ENCODE peak calls at places on chromosomes 11 and 22, in four cellular contexts. One of them, this sample, is unnamed. For H3K36me3 and H3K4me1, the result is how much of the 10 kb centered on the place peaks cover.

GRCh38 chr22:48309115-48309705 is 1518.5 kb downstream of the BRD1 start:
- DNase-seq in CD4-positive, CD25-positive, alpha-beta regulatory T cell: no peak
- DNase-seq in hepatocyte: no peak
- DNase-seq in transverse colon: no peak
- DNase-seq in this sample: no peak

GRCh38 chr22:37231406-37232139 is 12.5 kb downstream of the RAC2 start:
- DNase-seq in CD4-positive, CD25-positive, alpha-beta regulatory T cell: peak
- DNase-seq in hepatocyte: no peak
- DNase-seq in transverse colon: peak
- DNase-seq in this sample: no peak

GRCh38 chr11:6640036-6640984 is 15.3 kb downstream of the DCHS1 start:
- DNase-seq in CD4-positive, CD25-positive, alpha-beta regulatory T cell: no peak
- DNase-seq in transverse colon: no peak
- DNase-seq in hepatocyte: no peak
- DNase-seq in this sample: no peak

GRCh38 chr11:76493626-76494539 is 49.1 kb downstream of the EMSY start:
- DNase-seq in transverse colon: peak
- DNase-seq in CD4-positive, CD25-positive, alpha-beta regulatory T cell: no peak
- DNase-seq in hepatocyte: no peak
- DNase-seq in this sample: no peak

GRCh38 chr11:45091563-45092392 is 54.7 kb upstream of the PRDM11 start:
- DNase-seq in hepatocyte: no peak
- DNase-seq in CD4-positive, CD25-positive, alpha-beta regulatory T cell: no peak
- DNase-seq in transverse colon: no peak
- DNase-seq in this sample: no peak

GRCh38 chr11:14411818-14412217 is 52.8 kb upstream of the RRAS2 start:
- DNase-seq in transverse colon: no peak
- DNase-seq in hepatocyte: no peak
- DNase-seq in CD4-positive, CD25-positive, alpha-beta regulatory T cell: no peak
- DNase-seq in this sample: no peak

GRCh38 chr11:79439430-79439892 is 1.4 kb downstream of the TENM4 start:
- DNase-seq in hepatocyte: peak
- DNase-seq in transverse colon: no peak
- DNase-seq in CD4-positive, CD25-positive, alpha-beta regulatory T cell: no peak
- DNase-seq in this sample: no peak

GRCh38 chr11:71379722-71380121 is 68.5 kb downstream of the DHCR7 start:
- DNase-seq in transverse colon: no peak
- DNase-seq in CD4-positive, CD25-positive, alpha-beta regulatory T cell: no peak
- DNase-seq in hepatocyte: no peak
- DNase-seq in this sample: no peak

GRCh38 chr11:124762624-124763155 is 600 bp upstream of the ESAM start:
- DNase-seq in transverse colon: peak
- DNase-seq in hepatocyte: no peak
- DNase-seq in CD4-positive, CD25-positive, alpha-beta regulatory T cell: no peak
- DNase-seq in this sample: no peak

GRCh38 chr11:128933481-128934178 is 9.0 kb downstream of the TP53AIP1 start:
- DNase-seq in transverse colon: no peak
- DNase-seq in CD4-positive, CD25-positive, alpha-beta regulatory T cell: no peak
- DNase-seq in hepatocyte: no peak
- DNase-seq in this sample: no peak

GRCh38 chr11:128187829-128188228 is 399.5 kb downstream of the ETS1 start:
- DNase-seq in transverse colon: no peak
- DNase-seq in hepatocyte: no peak
- DNase-seq in CD4-positive, CD25-positive, alpha-beta regulatory T cell: no peak
- DNase-seq in this sample: no peak

GRCh38 chr11:119479685-119480275 is 56.8 kb upstream of the THY1 start:
- DNase-seq in CD4-positive, CD25-positive, alpha-beta regulatory T cell: no peak
- DNase-seq in hepatocyte: no peak
- DNase-seq in transverse colon: no peak
- DNase-seq in this sample: no peak

GRCh38 chr11:94504689-94505293 is 7.5 kb upstream of the C11orf97 start:
- DNase-seq in hepatocyte: peak
- DNase-seq in transverse colon: no peak
- DNase-seq in CD4-positive, CD25-positive, alpha-beta regulatory T cell: peak
- DNase-seq in this sample: no peak

GRCh38 chr11:32830413-32830738 is 649 bp downstream of the PRRG4 start:
- DNase-seq in CD4-positive, CD25-positive, alpha-beta regulatory T cell: no peak
- DNase-seq in transverse colon: peak
- DNase-seq in hepatocyte: peak
- DNase-seq in this sample: no peak

GRCh38 chr11:96694338-96694737 is 304.5 kb downstream of the JRKL start:
- DNase-seq in hepatocyte: no peak
- DNase-seq in transverse colon: no peak
- DNase-seq in CD4-positive, CD25-positive, alpha-beta regulatory T cell: no peak
- DNase-seq in this sample: no peak

GRCh38 chr22:26172389-26172990 is 3.2 kb downstream of the SEZ6L start:
- DNase-seq in CD4-positive, CD25-positive, alpha-beta regulatory T cell: no peak
- DNase-seq in transverse colon: peak
- DNase-seq in hepatocyte: peak
- DNase-seq in this sample: no peak

GRCh38 chr11:63670738-63671321 is 346 bp downstream of the ATL3 start:
- DNase-seq in transverse colon: peak
- DNase-seq in CD4-positive, CD25-positive, alpha-beta regulatory T cell: peak
- DNase-seq in hepatocyte: peak
- DNase-seq in this sample: peak

GRCh38 chr11:66843776-66844495 is 695 bp downstream of the RCE1 start:
- DNase-seq in transverse colon: no peak
- DNase-seq in CD4-positive, CD25-positive, alpha-beta regulatory T cell: no peak
- DNase-seq in hepatocyte: no peak
- DNase-seq in this sample: no peak

GRCh38 chr11:121814962-121815361 is 301.1 kb downstream of the BLID start:
- DNase-seq in CD4-positive, CD25-positive, alpha-beta regulatory T cell: no peak
- DNase-seq in hepatocyte: no peak
- DNase-seq in transverse colon: no peak
- DNase-seq in this sample: no peak

GRCh38 chr22:22230438-22230837 is 14.1 kb upstream of the VPREB1 start:
- DNase-seq in CD4-positive, CD25-positive, alpha-beta regulatory T cell: no peak
- DNase-seq in transverse colon: no peak
- DNase-seq in hepatocyte: no peak
- DNase-seq in this sample: no peak

GRCh38 chr22:46636221-46637002 is 16.2 kb downstream of the GRAMD4 start:
- DNase-seq in CD4-positive, CD25-positive, alpha-beta regulatory T cell: no peak
- DNase-seq in transverse colon: no peak
- DNase-seq in hepatocyte: no peak
- DNase-seq in this sample: no peak

GRCh38 chr11:1924646-1925372 is 5.3 kb downstream of the TNNT3 start:
- DNase-seq in CD4-positive, CD25-positive, alpha-beta regulatory T cell: no peak
- DNase-seq in hepatocyte: peak
- DNase-seq in transverse colon: no peak
- DNase-seq in this sample: no peak

GRCh38 chr22:29912141-29912540 is 29.2 kb downstream of the MTMR3 start:
- DNase-seq in hepatocyte: no peak
- DNase-seq in CD4-positive, CD25-positive, alpha-beta regulatory T cell: no peak
- DNase-seq in transverse colon: no peak
- DNase-seq in this sample: no peak

GRCh38 chr11:112885744-112886706 is 75.2 kb upstream of the NCAM1 start:
- DNase-seq in transverse colon: no peak
- DNase-seq in CD4-positive, CD25-positive, alpha-beta regulatory T cell: no peak
- DNase-seq in hepatocyte: no peak
- DNase-seq in this sample: no peak

GRCh38 chr22:41215926-41216325 is 10.8 kb downstream of the L3MBTL2 start:
- DNase-seq in CD4-positive, CD25-positive, alpha-beta regulatory T cell: no peak
- DNase-seq in hepatocyte: no peak
- DNase-seq in transverse colon: no peak
- DNase-seq in this sample: no peak

GRCh38 chr11:99814738-99815137 is 794.0 kb downstream of the CNTN5 start:
- DNase-seq in transverse colon: no peak
- DNase-seq in hepatocyte: no peak
- DNase-seq in CD4-positive, CD25-positive, alpha-beta regulatory T cell: no peak
- DNase-seq in this sample: no peak

GRCh38 chr11:119316729-119317591 is at the start of gene MCAM:
- DNase-seq in hepatocyte: peak
- DNase-seq in transverse colon: no peak
- DNase-seq in CD4-positive, CD25-positive, alpha-beta regulatory T cell: no peak
- DNase-seq in this sample: no peak

GRCh38 chr22:37741312-37741795 is 44.5 kb downstream of the TRIOBP start:
- DNase-seq in CD4-positive, CD25-positive, alpha-beta regulatory T cell: no peak
- DNase-seq in hepatocyte: peak
- DNase-seq in transverse colon: peak
- DNase-seq in this sample: no peak

GRCh38 chr11:16739326-16739875 is 954 bp downstream of the C11orf58 start:
- DNase-seq in transverse colon: no peak
- DNase-seq in hepatocyte: peak
- DNase-seq in CD4-positive, CD25-positive, alpha-beta regulatory T cell: no peak
- DNase-seq in this sample: no peak

GRCh38 chr11:79472736-79473536 is 32.1 kb upstream of the TENM4 start:
- DNase-seq in CD4-positive, CD25-positive, alpha-beta regulatory T cell: no peak
- DNase-seq in transverse colon: no peak
- DNase-seq in hepatocyte: no peak
- DNase-seq in this sample: no peak

GRCh38 chr22:40808018-40808841 is 10.9 kb downstream of the SLC25A17 start:
- DNase-seq in hepatocyte: no peak
- DNase-seq in CD4-positive, CD25-positive, alpha-beta regulatory T cell: no peak
- DNase-seq in transverse colon: no peak
- DNase-seq in this sample: no peak

GRCh38 chr11:87719311-87720073 is 455.8 kb downstream of the RAB38 start:
- DNase-seq in hepatocyte: no peak
- DNase-seq in CD4-positive, CD25-positive, alpha-beta regulatory T cell: no peak
- DNase-seq in transverse colon: no peak
- DNase-seq in this sample: no peak

GRCh38 chr22:17198188-17199130 is 20.8 kb downstream of the ADA2 start:
- DNase-seq in transverse colon: no peak
- DNase-seq in hepatocyte: peak
- DNase-seq in CD4-positive, CD25-positive, alpha-beta regulatory T cell: no peak
- DNase-seq in this sample: no peak

GRCh38 chr11:73521621-73522020 is 76.3 kb downstream of the FAM168A start:
- DNase-seq in transverse colon: no peak
- DNase-seq in CD4-positive, CD25-positive, alpha-beta regulatory T cell: no peak
- DNase-seq in hepatocyte: no peak
- DNase-seq in this sample: no peak

GRCh38 chr11:36790450-36790849 is 192.4 kb upstream of the RAG2 start:
- DNase-seq in transverse colon: no peak
- DNase-seq in hepatocyte: no peak
- DNase-seq in CD4-positive, CD25-positive, alpha-beta regulatory T cell: no peak
- DNase-seq in this sample: no peak

DNA sequence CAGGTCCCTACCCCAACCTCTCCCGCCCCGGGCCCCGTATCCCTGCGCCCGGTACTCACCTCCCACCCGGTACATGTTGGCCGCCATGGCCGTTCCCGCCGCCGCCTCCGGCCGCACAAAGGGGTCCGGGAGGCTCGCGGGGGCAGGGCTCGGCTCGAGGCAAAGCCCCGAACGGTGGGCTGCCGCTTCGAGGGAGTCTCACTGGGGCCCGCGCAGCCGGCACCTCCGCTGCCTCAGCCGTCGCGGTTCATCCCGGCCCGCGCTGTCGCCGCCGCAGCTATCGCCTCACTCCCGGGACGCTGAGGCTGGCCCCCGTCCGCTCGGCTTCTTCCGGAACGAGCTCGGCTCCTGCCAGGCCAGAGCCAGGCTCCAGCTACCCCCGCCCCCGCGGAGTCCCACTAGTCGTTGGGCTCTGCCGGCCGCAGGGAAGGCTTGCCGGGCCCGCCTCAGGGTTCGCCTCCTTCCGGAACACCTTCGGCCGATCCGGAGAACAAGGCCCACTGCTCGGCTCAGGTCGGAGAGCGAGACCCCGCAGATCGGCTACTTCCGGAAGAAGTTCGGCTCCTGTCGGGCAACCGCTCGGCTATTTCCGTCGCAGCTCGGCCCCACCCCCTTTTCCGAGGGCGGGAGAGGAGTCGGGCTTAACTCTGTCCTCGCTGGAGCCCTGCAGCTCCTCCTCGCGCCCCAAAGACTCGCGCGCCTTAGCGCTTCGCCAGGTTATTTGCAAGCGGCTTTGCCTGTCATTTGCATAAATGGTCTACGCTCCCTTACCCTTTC is at the start of gene MTA2:
- DNase-seq in CD4-positive, CD25-positive, alpha-beta regulatory T cell: peak
- DNase-seq in hepatocyte: peak
- DNase-seq in transverse colon: peak
- DNase-seq in this sample: peak
- H3K4me3 ChIP-seq in CD4-positive, CD25-positive, alpha-beta regulatory T cell: peak
- H3K4me3 ChIP-seq in hepatocyte: peak
- H3K4me3 ChIP-seq in transverse colon: peak
- H3K4me3 ChIP-seq in this sample: peak

GRCh38 chr11:12211331-12212065 is 101.1 kb downstream of the MICAL2 start:
- DNase-seq in CD4-positive, CD25-positive, alpha-beta regulatory T cell: no peak
- DNase-seq in transverse colon: no peak
- DNase-seq in hepatocyte: no peak
- DNase-seq in this sample: no peak
- H3K36me3 ChIP-seq in CD4-positive, CD25-positive, alpha-beta regulatory T cell: half or more
- H3K36me3 ChIP-seq in transverse colon: under half
- H3K36me3 ChIP-seq in hepatocyte: under half
- H3K36me3 ChIP-seq in this sample: under half

GRCh38 chr22:19522881-19523239 is 1.4 kb downstream of the CLDN5 start:
- DNase-seq in CD4-positive, CD25-positive, alpha-beta regulatory T cell: no peak
- DNase-seq in transverse colon: no peak
- DNase-seq in hepatocyte: no peak
- DNase-seq in this sample: no peak
- H3K4me1 ChIP-seq in CD4-positive, CD25-positive, alpha-beta regulatory T cell: under half
- H3K4me1 ChIP-seq in transverse colon: under half
- H3K4me1 ChIP-seq in hepatocyte: under half
- H3K4me1 ChIP-seq in this sample: under half

DNA sequence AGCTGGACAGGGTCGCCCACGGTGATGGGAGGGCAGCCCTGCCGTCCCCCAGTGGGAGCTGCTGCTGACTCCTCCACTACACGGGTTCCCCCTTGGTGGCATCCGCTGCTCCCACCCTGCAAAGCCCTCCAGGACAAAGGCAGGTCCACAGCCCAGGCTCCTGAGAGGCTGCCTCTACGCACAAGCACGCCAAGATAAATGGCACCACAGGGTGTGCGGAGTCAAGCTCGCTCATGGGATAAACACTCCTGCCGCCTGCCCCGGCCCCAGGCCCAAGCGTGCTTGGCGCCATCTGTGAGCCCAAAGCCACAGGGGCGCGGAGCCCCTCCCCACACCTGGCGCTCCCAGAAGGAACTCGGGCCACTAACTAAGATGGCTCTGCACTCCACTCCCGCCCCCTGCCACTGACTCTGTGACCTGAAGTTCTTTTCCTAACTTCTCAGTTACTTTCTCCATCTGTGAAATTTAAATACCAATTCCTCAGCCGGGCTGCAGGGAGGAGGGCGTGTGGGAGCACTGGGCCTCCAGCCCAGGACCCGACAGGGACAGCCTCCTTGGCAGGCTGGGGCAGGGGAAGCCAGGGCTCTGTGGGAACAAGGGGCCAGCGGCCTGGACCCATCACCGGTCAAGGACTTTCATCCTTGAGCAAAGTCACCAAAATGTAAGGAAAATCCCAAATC is 14.9 kb downstream of the EHD1 start:
- DNase-seq in transverse colon: no peak
- DNase-seq in CD4-positive, CD25-positive, alpha-beta regulatory T cell: no peak
- DNase-seq in hepatocyte: no peak
- DNase-seq in this sample: no peak
- H3K4me3 ChIP-seq in transverse colon: no peak
- H3K4me3 ChIP-seq in CD4-positive, CD25-positive, alpha-beta regulatory T cell: peak
- H3K4me3 ChIP-seq in hepatocyte: no peak
- H3K4me3 ChIP-seq in this sample: peak

GRCh38 chr11:117396970-117397369 is 69.3 kb downstream of the CEP164 start:
- DNase-seq in hepatocyte: no peak
- DNase-seq in transverse colon: no peak
- DNase-seq in CD4-positive, CD25-positive, alpha-beta regulatory T cell: no peak
- DNase-seq in this sample: no peak
- H3K36me3 ChIP-seq in hepatocyte: under half
- H3K36me3 ChIP-seq in transverse colon: under half
- H3K36me3 ChIP-seq in CD4-positive, CD25-positive, alpha-beta regulatory T cell: half or more
- H3K36me3 ChIP-seq in this sample: under half

GRCh38 chr11:57312511-57313021 is 12.2 kb downstream of the TNKS1BP1 start:
- DNase-seq in CD4-positive, CD25-positive, alpha-beta regulatory T cell: no peak
- DNase-seq in transverse colon: no peak
- DNase-seq in hepatocyte: no peak
- DNase-seq in this sample: no peak
- H3K4me1 ChIP-seq in CD4-positive, CD25-positive, alpha-beta regulatory T cell: under half
- H3K4me1 ChIP-seq in transverse colon: half or more
- H3K4me1 ChIP-seq in hepatocyte: under half
- H3K4me1 ChIP-seq in this sample: under half

GRCh38 chr22:30921108-30921507 is 47.5 kb downstream of the MORC2 start:
- DNase-seq in CD4-positive, CD25-positive, alpha-beta regulatory T cell: no peak
- DNase-seq in hepatocyte: no peak
- DNase-seq in transverse colon: no peak
- DNase-seq in this sample: no peak
- H3K4me3 ChIP-seq in CD4-positive, CD25-positive, alpha-beta regulatory T cell: peak
- H3K4me3 ChIP-seq in hepatocyte: no peak
- H3K4me3 ChIP-seq in transverse colon: no peak
- H3K4me3 ChIP-seq in this sample: peak